ENCODE peak calls at places on chromosomes 3 and 15, in seven cellular contexts. B is right cardiac atrium, Q is G401, P is amygdala, F is mammary epithelial cell, N is SIG-M5, Y is fibroblast of pulmonary artery. W is an unnamed sample.
A peak's percentile ranks its signal among the peaks of the same experiment; 100 is the strongest.

GRCh38 chr3:124639406-124640237 is 90.6 kb upstream of the UMPS start:
- DNase-seq in B (no peak), Q (no peak), P (no peak), F (no peak), N (no peak), Y (no peak), W (no peak)

GRCh38 chr15:34717729-34718128 is 37.1 kb downstream of the GJD2 start:
- DNase-seq in B (no peak), Q (no peak), P (no peak), F (no peak), N (no peak), Y (no peak), W (no peak)

GRCh38 chr15:67108122-67108871 is 42.9 kb downstream of the SMAD3 start:
- DNase-seq in B (no peak), Q (no peak), P (no peak), F (no peak), N (no peak), Y (no peak), W (peak; percentile 80)

GRCh38 chr15:82132742-82133141 is 86.9 kb upstream of the MEX3B start:
- DNase-seq in B (no peak), Q (no peak), P (no peak), F (peak; percentile 94), N (no peak), Y (peak; percentile 53), W (peak; percentile 59)

GRCh38 chr3:124492824-124493223 is 237.4 kb upstream of the UMPS start:
- DNase-seq in B (peak; percentile 20), Q (no peak), P (no peak), F (peak; percentile 68), N (no peak), Y (peak; percentile 21), W (peak; percentile 20)

GRCh38 chr3:159804726-159805410 is 183.8 kb upstream of the IL12A start:
- DNase-seq in B (peak; percentile 54), Q (peak; percentile 85), P (peak; percentile 36), F (peak; percentile 79), N (no peak), Y (peak; percentile 94), W (peak; percentile 92)

GRCh38 chr3:179068779-179069530 is 2.7 kb downstream of the ZMAT3 start:
- DNase-seq in B (no peak), Q (no peak), P (no peak), F (no peak), N (no peak), Y (peak; percentile 39), W (peak; percentile 63)

GRCh38 chr3:80606073-80606472 is 838.3 kb upstream of the ROBO1 start:
- DNase-seq in B (no peak), Q (no peak), P (no peak), F (no peak), N (no peak), Y (no peak), W (no peak)

GRCh38 chr3:31903686-31904431 is 77.2 kb downstream of the OSBPL10 start:
- DNase-seq in B (no peak), Q (no peak), P (no peak), F (no peak), N (no peak), Y (no peak), W (no peak)

GRCh38 chr15:55909036-55909811 is 84.2 kb downstream of the NEDD4 start:
- DNase-seq in B (no peak), Q (no peak), P (no peak), F (peak; percentile 82), N (no peak), Y (peak; percentile 29), W (peak; percentile 57)

GRCh38 chr3:25781758-25782594 is 1.3 kb downstream of the NGLY1 start:
- DNase-seq in B (no peak), Q (peak; percentile 27), P (no peak), F (no peak), N (no peak), Y (no peak), W (no peak)

GRCh38 chr15:64883997-64884511 is 27.6 kb upstream of the ANKDD1A start:
- DNase-seq in B (peak; percentile 81), Q (peak; percentile 29), P (no peak), F (peak; percentile 92), N (no peak), Y (peak; percentile 89), W (peak; percentile 98)

W was measured in mesenchymal stem cell.